ENCODE peak calls at places on chromosomes 16 and 17, in nine cellular contexts. Q is neural progenitor cell, Y is heart left ventricle, O is heart right ventricle, C is PC-3, J is breast epithelium, D is PC-9, M is endodermal cell, V is uterus. K is an unnamed sample.
A peak's percentile ranks its signal among the peaks of the same experiment; 100 is the strongest.

GRCh38 chr16:19118938-19119431 is 5.2 kb downstream of the ITPRIPL2 start:
- DNase-seq in M (no peak), D (peak; percentile 84), V (peak; percentile 78), Y (peak; percentile 61), C (peak; percentile 76), J (no peak), O (peak; percentile 68), Q (no peak), K (no peak)

GRCh38 chr17:75684249-75684648 is 17.1 kb downstream of the SAP30BP start:
- DNase-seq in D (no peak), C (peak; percentile 49), V (no peak), Y (no peak), M (no peak), J (no peak), O (no peak), Q (no peak), K (no peak)

GRCh38 chr16:10087151-10087550 is 95.1 kb downstream of the GRIN2A start:
- DNase-seq in C (no peak), Q (no peak), D (no peak), O (no peak), M (no peak), J (no peak), Y (no peak), V (no peak), K (no peak)

GRCh38 chr17:72192409-72193192 is 71.8 kb downstream of the SOX9 start:
- DNase-seq in C (peak; percentile 14), Y (peak; percentile 71), O (peak; percentile 37), J (no peak), M (peak; percentile 44), V (no peak), Q (no peak), D (peak; percentile 45), K (no peak)

GRCh38 chr17:5823219-5823618 is 238.9 kb upstream of the NLRP1 start:
- DNase-seq in J (no peak), C (peak; percentile 59), V (no peak), Y (no peak), D (no peak), M (no peak), Q (no peak), O (no peak), K (no peak)

GRCh38 chr16:19783847-19784736 is 66.0 kb downstream of the IQCK start:
- DNase-seq in Q (no peak), D (no peak), J (no peak), O (no peak), Y (no peak), C (no peak), M (no peak), V (no peak), K (no peak)

GRCh38 chr17:11404431-11404830 is 163.4 kb downstream of the SHISA6 start:
- DNase-seq in Q (no peak), D (no peak), M (no peak), C (peak; percentile 1), J (no peak), Y (no peak), O (no peak), V (no peak), K (no peak)

GRCh38 chr16:55045329-55046145 is 114.9 kb downstream of the IRX5 start:
- DNase-seq in Y (no peak), D (no peak), O (no peak), Q (no peak), M (no peak), C (no peak), V (no peak), J (no peak), K (peak; percentile 71)

GRCh38 chr16:60214321-60214720 is 1480.2 kb upstream of the GOT2 start:
- DNase-seq in O (no peak), Y (no peak), V (no peak), C (no peak), M (no peak), J (no peak), D (no peak), Q (no peak), K (no peak)

GRCh38 chr17:31339906-31340661 is 18.7 kb upstream of the EVI2A start:
- DNase-seq in V (peak; percentile 20), Y (no peak), D (no peak), Q (no peak), O (no peak), M (no peak), C (no peak), J (no peak), K (no peak)

GRCh38 chr17:1067282-1067956 is 70.5 kb downstream of the TIMM22 start:
- DNase-seq in M (peak; percentile 54), C (peak; percentile 36), J (no peak), Y (peak; percentile 60), O (peak; percentile 52), Q (no peak), D (peak; percentile 94), V (no peak), K (no peak)

GRCh38 chr16:76800196-76800595 is 390.8 kb upstream of the MON1B start:
- DNase-seq in J (no peak), V (no peak), Y (no peak), M (no peak), D (no peak), C (no peak), Q (no peak), O (no peak), K (no peak)

GRCh38 chr16:19086322-19087199 is 19.1 kb downstream of the COQ7 start:
- DNase-seq in M (peak; percentile 96), V (peak; percentile 73), C (peak; percentile 93), J (peak; percentile 80), O (peak; percentile 79), Y (peak; percentile 88), D (peak; percentile 91), Q (peak; percentile 89), K (peak; percentile 96)

GRCh38 chr17:66775262-66775661 is 59.7 kb upstream of the CACNG5 start:
- DNase-seq in D (no peak), Q (no peak), C (no peak), O (no peak), Y (no peak), V (no peak), M (peak; percentile 54), J (no peak), K (no peak)

GRCh38 chr16:31474173-31474714 is 2.3 kb downstream of the TGFB1I1 start:
- DNase-seq in J (no peak), M (no peak), V (no peak), Y (no peak), O (no peak), C (no peak), D (no peak), Q (no peak), K (no peak)

GRCh38 chr17:16215965-16216316 is 607 bp upstream of the NCOR1 start:
- DNase-seq in C (peak; percentile 31), M (no peak), O (no peak), Y (peak; percentile 51), D (no peak), Q (no peak), J (no peak), V (peak; percentile 36), K (peak; percentile 48)

GRCh38 chr17:76266244-76266938 is 1.2 kb downstream of the UBALD2 start:
- DNase-seq in C (no peak), J (no peak), D (no peak), Y (no peak), M (no peak), V (no peak), Q (no peak), O (no peak), K (no peak)

GRCh38 chr16:81035975-81036750 is 521 bp downstream of the ATMIN start:
- DNase-seq in D (no peak), C (peak; percentile 3), V (peak; percentile 19), Y (peak; percentile 43), M (peak; percentile 78), J (no peak), Q (peak; percentile 70), O (peak; percentile 12), K (peak; percentile 70)

GRCh38 chr17:63442074-63442473 is 4.0 kb downstream of the CYB561 start:
- DNase-seq in V (no peak), D (no peak), Y (no peak), M (no peak), J (no peak), O (no peak), Q (no peak), C (no peak), K (no peak)

GRCh38 chr17:8294361-8294760 is 839 bp downstream of the SLC25A35 start:
- DNase-seq in C (no peak), Q (no peak), V (no peak), J (no peak), O (no peak), Y (no peak), M (no peak), D (no peak), K (no peak)
- H3K4me3 ChIP-seq in C (peak overlapping the region; percentile 78), Q (peak overlapping the region; percentile 66), V (no peak overlapping the region), J (peak overlapping the region; percentile 70), O (peak overlapping the region; percentile 56), Y (peak overlapping the region; percentile 73), M (peak overlapping the region; percentile 87), D (no peak overlapping the region), K (no peak overlapping the region)

GRCh38 chr16:3787924-3788661 is 70.8 kb upstream of the TRAP1 start:
- DNase-seq in Y (no peak), J (no peak), O (no peak), D (no peak), M (no peak), Q (no peak), C (no peak), V (no peak), K (no peak)

GRCh38 chr16:3791701-3792100 is 74.4 kb upstream of the TRAP1 start:
- DNase-seq in J (no peak), D (no peak), Y (no peak), Q (no peak), V (no peak), M (no peak), C (no peak), O (no peak), K (no peak)

GRCh38 chr16:3789375-3790067 is 72.2 kb upstream of the TRAP1 start:
- DNase-seq in D (no peak), V (no peak), O (no peak), C (no peak), Y (no peak), Q (no peak), J (no peak), M (no peak), K (no peak)

GRCh38 chr16:3785413-3785812 is 68.1 kb upstream of the TRAP1 start:
- DNase-seq in D (no peak), O (no peak), Q (no peak), V (no peak), M (no peak), Y (no peak), J (no peak), C (no peak), K (no peak)

GRCh38 chr16:3788711-3789374 is 71.5 kb upstream of the TRAP1 start:
- DNase-seq in D (no peak), C (no peak), M (no peak), Y (no peak), V (no peak), Q (no peak), J (no peak), O (no peak), K (no peak)
- H3K4me1 ChIP-seq in D (no peaks in the 10 kb centered on the region), C (no peaks in the 10 kb centered on the region), M (no peaks in the 10 kb centered on the region), Y (no peaks in the 10 kb centered on the region), V (no peaks in the 10 kb centered on the region), Q (no peaks in the 10 kb centered on the region), J (no peaks in the 10 kb centered on the region), O (peaks cover 18% of the 10 kb centered on the region), K (no peaks in the 10 kb centered on the region)

GRCh38 chr17:49965522-49965905 is 3.5 kb upstream of the DLX4 start:
- DNase-seq in D (no peak), Q (peak; percentile 53), J (no peak), C (no peak), M (peak; percentile 73), Y (no peak), O (no peak), V (no peak), K (no peak)
- H3K27me3 ChIP-seq in D (peaks cover 39% of the 10 kb centered on the region), Q (peaks cover 100% of the 10 kb centered on the region), J (peaks cover 94% of the 10 kb centered on the region), C (peaks cover 57% of the 10 kb centered on the region), M (peaks cover 99% of the 10 kb centered on the region), Y (peaks cover 98% of the 10 kb centered on the region), O (peaks cover 42% of the 10 kb centered on the region), V (peaks cover 40% of the 10 kb centered on the region), K (no peaks in the 10 kb centered on the region)

GRCh38 chr16:89248196-89249005 is 30.9 kb downstream of the ZNF778 start:
- DNase-seq in M (peak; percentile 54), Y (no peak), J (peak; percentile 46), Q (no peak), D (no peak), C (no peak), O (no peak), V (no peak), K (no peak)
- H3K4me3 ChIP-seq in M (peak overlapping the region; percentile 73), Y (peak overlapping the region; percentile 66), J (peak overlapping the region; percentile 80), Q (peak overlapping the region; percentile 64), D (peak overlapping the region; percentile 80), C (peak overlapping the region; percentile 62), O (peak overlapping the region; percentile 51), V (no peak overlapping the region), K (peak overlapping the region; percentile 63)